ENCODE peak calls at places on chromosome 19, in five cellular contexts. U is spleen, L is RWPE2, W is thoracic aorta, Q is A549. I is an unnamed sample.

GRCh38 chr19:53394522-53394973 is 401 bp upstream of the ZNF765 start:
- DNase-seq in W (peak; percentile 18), Q (no peak), U (peak; percentile 83), L (no peak), I (no peak)

GRCh38 chr19:35828694-35829301 is 16.2 kb upstream of the PRODH2 start:
- DNase-seq in Q (peak; percentile 59), W (no peak), U (no peak), L (no peak), I (no peak)

GRCh38 chr19:11377756-11378155 is 3.3 kb downstream of the SWSAP1 start:
- DNase-seq in Q (no peak), W (no peak), U (no peak), L (no peak), I (no peak)

GRCh38 chr19:4889034-4889825 is 13.5 kb downstream of the ARRDC5 start:
- DNase-seq in Q (no peak), U (no peak), L (peak; percentile 91), W (no peak), I (no peak)

GRCh38 chr19:30411714-30412113 is 39.5 kb downstream of the ZNF536 start:
- DNase-seq in L (no peak), U (no peak), Q (no peak), W (no peak), I (no peak)

GRCh38 chr19:33239223-33239975 is 13.7 kb upstream of the SLC7A10 start:
- DNase-seq in U (peak; percentile 37), Q (no peak), L (no peak), W (no peak), I (peak; percentile 10)

GRCh38 chr19:33705860-33706259 is 84.1 kb downstream of the CHST8 start:
- DNase-seq in Q (no peak), L (no peak), U (peak; percentile 21), W (no peak), I (peak; percentile 39)

GRCh38 chr19:48676887-48677286 is 4.1 kb upstream of the NTN5 start:
- DNase-seq in W (no peak), U (peak; percentile 18), Q (no peak), L (no peak), I (no peak)

GRCh38 chr19:3062165-3063105 is at the start of gene TLE5:
- DNase-seq in U (peak; percentile 94), L (no peak), Q (no peak), W (no peak), I (no peak)

GRCh38 chr19:38434549-38435051 is 1.1 kb downstream of the RYR1 start:
- DNase-seq in W (no peak), L (no peak), U (no peak), Q (no peak), I (no peak)

GRCh38 chr19:4361152-4362037 is 18.0 kb downstream of the MPND start:
- DNase-seq in L (peak; percentile 50), Q (peak; percentile 33), W (no peak), U (peak; percentile 75), I (peak; percentile 86)

GRCh38 chr19:17333611-17334413 is 843 bp downstream of the ANO8 start:
- DNase-seq in U (peak; percentile 85), L (peak; percentile 77), W (no peak), Q (peak; percentile 67), I (no peak)

DNA sequence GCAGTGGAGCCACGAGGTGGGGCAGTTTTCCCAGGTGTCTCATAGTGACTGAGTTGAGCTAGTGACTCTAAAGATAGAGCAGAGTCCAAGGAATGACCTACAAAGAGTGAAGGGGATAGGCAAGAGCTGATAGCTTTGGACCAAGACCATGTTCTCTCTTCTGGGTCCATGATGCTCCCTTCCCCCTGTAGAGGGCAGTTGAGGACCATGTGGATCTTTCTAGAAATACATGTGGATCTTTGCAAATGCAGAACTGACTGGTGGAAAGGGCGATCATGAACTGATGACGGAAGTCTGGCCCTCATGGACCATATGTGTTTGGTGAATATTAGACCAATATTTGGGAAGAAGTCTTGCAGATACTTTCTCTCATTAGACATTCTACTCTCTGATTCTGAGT is 6.9 kb downstream of the PSG1 start:
- DNase-seq in L (no peak), U (no peak), W (no peak), Q (no peak), I (no peak)
- TF ChIP-seq CTCF in L (peak; percentile 22), U (no peak), W (no peak), Q (no peak), I (no peak)

GRCh38 chr19:1618157-1619093 is 13.2 kb upstream of the UQCR11 start:
- DNase-seq in W (no peak), Q (peak; percentile 62), U (no peak), L (peak; percentile 44), I (no peak)
- TF ChIP-seq CTCF in W (peak; percentile 14), Q (peak; percentile 33), U (peak; percentile 25), L (peak; percentile 23), I (peak; percentile 62)

GRCh38 chr19:45403272-45403671 is 1.6 kb downstream of the PPP1R13L start:
- DNase-seq in Q (no peak), L (no peak), U (no peak), W (no peak), I (no peak)

GRCh38 chr19:45401815-45402468 is 2.9 kb downstream of the PPP1R13L start:
- DNase-seq in U (no peak), W (no peak), L (no peak), Q (no peak), I (no peak)

GRCh38 chr19:45404557-45405434 is at the start of gene PPP1R13L:
- DNase-seq in W (peak; percentile 36), U (peak; percentile 88), Q (peak; percentile 96), L (peak; percentile 97), I (peak; percentile 96)

GRCh38 chr19:45403781-45404556 is 900 bp downstream of the PPP1R13L start:
- DNase-seq in W (no peak), L (no peak), Q (peak; percentile 80), U (peak; percentile 87), I (no peak)

DNA sequence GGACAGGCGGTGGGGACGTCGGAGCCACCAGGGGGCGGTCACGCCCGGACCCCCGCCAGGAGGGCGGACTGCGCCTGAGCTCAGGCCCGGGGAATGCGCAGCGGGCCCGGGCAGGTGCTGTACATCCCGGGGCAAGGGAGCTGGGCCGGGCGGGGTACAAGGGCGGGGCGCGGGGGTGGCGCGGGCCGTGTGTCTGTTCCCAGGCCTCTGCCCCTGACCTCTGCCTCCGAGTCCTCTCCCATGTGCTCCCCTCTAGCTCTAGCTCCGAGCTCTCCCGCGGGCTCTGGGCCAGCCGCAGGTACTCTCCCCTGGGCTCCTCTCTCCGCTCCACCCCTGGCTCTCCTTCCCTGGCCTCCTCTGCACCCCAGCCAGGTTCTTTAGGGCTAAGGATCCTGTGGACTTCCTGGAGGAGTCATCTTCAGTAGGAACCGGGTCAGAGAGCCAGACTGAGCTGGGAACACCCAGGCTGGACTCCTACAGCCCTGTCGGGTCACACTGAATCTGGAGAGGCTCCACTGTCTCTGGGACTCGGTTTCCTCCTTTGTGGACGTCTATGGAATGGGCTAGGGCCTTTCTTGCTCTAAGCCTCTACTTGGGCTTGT is 2.3 kb downstream of the PPP1R13L start:
- DNase-seq in Q (peak; percentile 85), L (peak; percentile 88), U (peak; percentile 85), W (no peak), I (no peak)
- TF ChIP-seq CTCF in Q (peak; percentile 83), L (peak; percentile 83), U (no peak), W (peak; percentile 46), I (peak; percentile 84)

GRCh38 chr19:40273469-40274360 is 11.4 kb downstream of the AKT2 start:
- DNase-seq in W (no peak), Q (no peak), U (no peak), L (no peak), I (peak; percentile 39)

GRCh38 chr19:40269216-40269940 is 15.8 kb downstream of the AKT2 start:
- DNase-seq in W (no peak), L (no peak), U (no peak), Q (no peak), I (no peak)

GRCh38 chr19:40272261-40272660 is 12.9 kb downstream of the AKT2 start:
- DNase-seq in U (no peak), L (no peak), W (no peak), Q (no peak), I (peak; percentile 39)

GRCh38 chr19:40270362-40271089 is 14.6 kb downstream of the AKT2 start:
- DNase-seq in L (no peak), U (no peak), W (no peak), Q (no peak), I (no peak)

DNA sequence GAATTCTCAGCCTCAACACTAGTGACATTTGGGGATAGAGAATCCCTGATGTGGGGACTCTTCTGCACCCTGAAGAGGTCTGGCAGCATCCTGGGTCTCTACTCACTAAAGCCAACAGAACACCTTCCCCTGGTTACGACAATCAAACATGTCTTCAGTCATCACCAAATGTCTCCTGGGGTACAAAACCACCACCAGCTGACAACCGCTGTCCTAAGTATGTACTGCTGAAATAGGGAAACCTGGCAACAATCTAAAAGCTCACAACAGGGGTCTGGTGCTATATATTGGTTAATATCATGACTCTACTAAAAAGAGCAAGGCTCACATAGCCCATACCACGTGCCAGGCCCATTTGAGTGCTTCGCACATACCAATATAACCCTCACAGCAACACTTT is 13.4 kb downstream of the AKT2 start:
- DNase-seq in L (no peak), W (no peak), Q (no peak), U (no peak), I (no peak)
- TF ChIP-seq CTCF in L (no peak), W (no peak), Q (no peak), U (no peak), I (no peak)

DNA sequence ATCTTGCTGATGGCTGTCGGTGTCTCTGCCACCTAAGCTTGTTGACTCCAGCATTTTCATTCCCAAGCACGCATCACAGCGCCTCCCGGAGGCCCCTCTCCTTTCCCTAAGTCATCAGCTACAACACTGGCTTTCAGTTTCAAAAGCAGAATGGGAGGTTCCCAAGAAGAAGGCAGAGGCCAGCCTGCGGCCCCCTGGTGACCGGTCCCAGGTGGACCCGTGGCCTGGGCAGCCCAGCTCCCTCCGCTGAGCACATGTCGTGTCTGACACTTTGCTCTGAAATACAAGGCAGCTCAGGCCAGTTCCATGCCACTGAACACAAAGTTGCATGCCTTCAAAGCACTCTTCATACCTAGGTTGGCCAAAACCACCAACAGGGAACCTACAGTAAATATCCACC is 8.5 kb downstream of the MLLT1 start:
- DNase-seq in L (no peak), Q (no peak), U (no peak), W (no peak), I (no peak)
- TF ChIP-seq CTCF in L (no peak), Q (no peak), U (no peak), W (no peak), I (peak; percentile 37)

GRCh38 chr19:49913720-49914119 is 15.3 kb upstream of the ATF5 start:
- DNase-seq in U (no peak), Q (no peak), L (no peak), W (no peak), I (no peak)

GRCh38 chr19:49912965-49913685 is 15.9 kb upstream of the ATF5 start:
- DNase-seq in U (no peak), Q (no peak), L (no peak), W (no peak), I (no peak)

GRCh38 chr19:49918089-49918488 is 10.9 kb upstream of the ATF5 start:
- DNase-seq in Q (no peak), W (no peak), U (no peak), L (no peak), I (no peak)

GRCh38 chr19:49916839-49917733 is 11.9 kb upstream of the ATF5 start:
- DNase-seq in U (no peak), L (no peak), W (no peak), Q (no peak), I (no peak)

GRCh38 chr19:49915271-49915670 is 13.7 kb upstream of the ATF5 start:
- DNase-seq in U (no peak), L (no peak), W (no peak), Q (no peak), I (no peak)
- TF ChIP-seq CTCF in U (no peak), L (no peak), W (no peak), Q (no peak), I (peak; percentile 19)

GRCh38 chr19:14080887-14081796 is 4.4 kb downstream of the C19orf67 start:
- DNase-seq in W (peak; percentile 89), L (peak; percentile 95), U (peak; percentile 97), Q (peak; percentile 98), I (peak; percentile 99)
- TF ChIP-seq CTCF in W (no peak), L (no peak), U (no peak), Q (no peak), I (no peak)

GRCh38 chr19:13033244-13033643 is 38.0 kb downstream of the NFIX start:
- DNase-seq in L (no peak), W (no peak), U (no peak), Q (no peak), I (no peak)
- TF ChIP-seq CTCF in L (no peak), W (no peak), U (no peak), Q (no peak), I (peak; percentile 41)